ENCODE peak calls at places on chromosome 12, in six cellular contexts. F is Peyer's patch, W is stomach, E is IMR-90, R is heart left ventricle, Q is K562. L is an unnamed sample.

GRCh38 chr12:54558311-54558710 is 8.9 kb downstream of the PDE1B start:
- DNase-seq in E (no peak), W (no peak), Q (no peak), R (no peak), F (no peak), L (no peak)

GRCh38 chr12:6620137-6620884 is 13.1 kb upstream of the CHD4 start:
- DNase-seq in F (no peak), W (no peak), Q (no peak), R (no peak), E (no peak), L (no peak)

GRCh38 chr12:118164798-118165486 is 29.0 kb downstream of the PEBP1 start:
- DNase-seq in W (no peak), F (no peak), R (peak; percentile 31), Q (peak; percentile 14), E (peak; percentile 33), L (no peak)

GRCh38 chr12:71621938-71622337 is 41.7 kb downstream of the ZFC3H1 start:
- DNase-seq in E (no peak), F (no peak), W (no peak), R (no peak), Q (no peak), L (no peak)

GRCh38 chr12:123094349-123095073 is 56.4 kb downstream of the PITPNM2 start:
- DNase-seq in E (peak; percentile 88), W (peak; percentile 34), Q (peak; percentile 50), F (no peak), R (no peak), L (no peak)

GRCh38 chr12:123142948-123143752 is 7.7 kb downstream of the PITPNM2 start:
- DNase-seq in F (peak; percentile 59), R (no peak), Q (peak; percentile 60), W (no peak), E (no peak), L (no peak)

GRCh38 chr12:118650586-118650960 is 274.2 kb downstream of the SUDS3 start:
- DNase-seq in R (no peak), W (no peak), F (no peak), E (no peak), Q (peak; percentile 29), L (no peak)

GRCh38 chr12:65586796-65587195 is 237.5 kb upstream of the HMGA2 start:
- DNase-seq in W (no peak), R (no peak), F (no peak), Q (no peak), E (no peak), L (no peak)

GRCh38 chr12:117863004-117863709 is 105.6 kb downstream of the KSR2 start:
- DNase-seq in R (no peak), W (no peak), Q (no peak), E (no peak), F (no peak), L (no peak)

GRCh38 chr12:90831712-90832111 is 123.3 kb downstream of the CCER1 start:
- DNase-seq in W (no peak), E (no peak), Q (no peak), F (no peak), R (no peak), L (no peak)

GRCh38 chr12:5246196-5246595 is 185.7 kb upstream of the NTF3 start:
- DNase-seq in F (no peak), R (no peak), E (no peak), W (no peak), Q (no peak), L (no peak)

GRCh38 chr12:42023733-42024494 is 120.8 kb downstream of the GXYLT1 start:
- DNase-seq in R (peak; percentile 73), E (peak; percentile 64), F (peak; percentile 78), W (peak; percentile 73), Q (peak; percentile 77), L (no peak)

GRCh38 chr12:106302401-106303201 is at the start of gene TCP11L2:
- DNase-seq in R (peak; percentile 92), W (peak; percentile 91), E (peak; percentile 58), Q (peak; percentile 87), F (peak; percentile 93), L (no peak)
- TF ChIP-seq POLR2A in R (peak; percentile 82), W (no peak), E (peak; percentile 72), Q (no peak), F (peak; percentile 48), L (peak; percentile 35)

GRCh38 chr12:45050331-45050750 is 558 bp downstream of the DBX2 start:
- DNase-seq in Q (no peak), E (no peak), F (no peak), W (no peak), R (no peak), L (no peak)
- TF ChIP-seq CTCF in Q (no peak), E (no peak), F (no peak), W (no peak), R (no peak), L (no peak)

GRCh38 chr12:57500213-57500612 is 12.3 kb downstream of the MARS1 start:
- DNase-seq in W (no peak), E (no peak), Q (no peak), R (no peak), F (no peak), L (no peak)
- TF ChIP-seq POLR2A in W (no peak), E (no peak), Q (no peak), R (no peak), F (no peak), L (no peak)

GRCh38 chr12:1481919-1482318 is 112.5 kb downstream of the FBXL14 start:
- DNase-seq in Q (no peak), W (no peak), E (no peak), F (no peak), R (no peak), L (no peak)

GRCh38 chr12:1481326-1481725 is 113.1 kb downstream of the FBXL14 start:
- DNase-seq in R (no peak), F (no peak), W (no peak), E (no peak), Q (no peak), L (no peak)

GRCh38 chr12:1474059-1474537 is 120.3 kb downstream of the FBXL14 start:
- DNase-seq in F (no peak), Q (no peak), W (no peak), R (no peak), E (peak; percentile 99), L (no peak)

GRCh38 chr12:1474567-1475153 is 119.7 kb downstream of the FBXL14 start:
- DNase-seq in W (no peak), R (no peak), Q (no peak), E (peak; percentile 97), F (no peak), L (no peak)

GRCh38 chr12:1479645-1480044 is 114.7 kb downstream of the FBXL14 start:
- DNase-seq in R (no peak), Q (no peak), F (no peak), W (no peak), E (no peak), L (no peak)
- TF ChIP-seq CTCF in R (no peak), Q (no peak), F (no peak), W (no peak), E (no peak), L (no peak)

DNA sequence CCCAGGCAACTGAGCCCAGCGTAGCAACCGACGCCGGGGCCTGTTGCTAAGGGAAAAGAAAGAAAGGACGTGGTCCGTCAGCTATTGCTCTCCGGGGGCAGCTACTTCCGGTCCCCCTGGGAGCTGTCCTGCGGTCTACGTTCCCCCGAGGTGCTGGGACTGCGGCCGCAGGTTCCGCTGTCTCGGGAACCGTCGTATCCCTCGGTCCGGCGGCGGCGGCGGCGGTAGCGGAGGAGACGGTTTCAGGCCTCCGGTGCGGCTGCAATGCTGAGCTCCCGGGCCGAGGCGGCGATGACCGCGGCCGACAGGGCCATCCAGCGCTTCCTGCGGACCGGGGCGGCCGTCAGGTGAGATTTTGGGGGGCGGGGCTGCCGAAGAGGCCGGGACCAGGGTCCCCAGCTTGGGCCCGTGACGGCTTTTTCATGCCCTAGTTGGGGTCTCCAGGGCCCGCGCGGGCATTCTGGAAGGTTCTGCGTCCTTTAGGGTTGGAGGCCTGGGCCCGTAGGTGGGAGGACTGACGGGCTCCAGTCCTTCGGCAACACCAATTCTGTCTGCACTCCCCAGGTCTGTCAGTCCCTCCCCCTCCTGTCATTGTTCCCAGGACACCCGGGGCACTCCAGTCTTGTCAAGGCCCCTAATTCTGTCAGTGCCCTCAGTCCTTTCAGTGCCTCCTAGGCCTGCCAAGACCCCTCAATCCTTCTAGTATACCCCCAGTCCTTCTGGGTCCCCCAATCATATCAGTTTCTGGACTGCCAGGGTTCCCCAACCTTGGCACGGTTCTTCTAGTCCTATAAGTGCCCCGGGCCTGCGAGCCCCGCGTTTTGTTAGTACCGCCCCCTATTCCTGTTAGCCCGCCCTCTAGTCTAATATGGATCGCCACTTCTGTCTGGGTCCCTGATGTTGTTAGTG is at the start of gene USP30:
- DNase-seq in R (peak; percentile 86), F (peak; percentile 89), W (peak; percentile 88), E (peak; percentile 85), Q (peak; percentile 90), L (no peak)
- TF ChIP-seq POLR2A in R (no peak), F (peak; percentile 53), W (no peak), E (no peak), Q (peak; percentile 64), L (no peak)

GRCh38 chr12:26378721-26379120 is 183.3 kb downstream of the SSPN start:
- DNase-seq in F (no peak), E (no peak), W (no peak), Q (no peak), R (no peak), L (no peak)

GRCh38 chr12:26379777-26380467 is 184.5 kb downstream of the SSPN start:
- DNase-seq in Q (no peak), E (no peak), W (no peak), F (no peak), R (no peak), L (no peak)

GRCh38 chr12:26383041-26383440 is 187.7 kb downstream of the SSPN start:
- DNase-seq in Q (no peak), R (no peak), F (no peak), E (no peak), W (no peak), L (no peak)
- TF ChIP-seq CTCF in Q (no peak), R (no peak), F (no peak), E (no peak), W (no peak), L (no peak)

DNA sequence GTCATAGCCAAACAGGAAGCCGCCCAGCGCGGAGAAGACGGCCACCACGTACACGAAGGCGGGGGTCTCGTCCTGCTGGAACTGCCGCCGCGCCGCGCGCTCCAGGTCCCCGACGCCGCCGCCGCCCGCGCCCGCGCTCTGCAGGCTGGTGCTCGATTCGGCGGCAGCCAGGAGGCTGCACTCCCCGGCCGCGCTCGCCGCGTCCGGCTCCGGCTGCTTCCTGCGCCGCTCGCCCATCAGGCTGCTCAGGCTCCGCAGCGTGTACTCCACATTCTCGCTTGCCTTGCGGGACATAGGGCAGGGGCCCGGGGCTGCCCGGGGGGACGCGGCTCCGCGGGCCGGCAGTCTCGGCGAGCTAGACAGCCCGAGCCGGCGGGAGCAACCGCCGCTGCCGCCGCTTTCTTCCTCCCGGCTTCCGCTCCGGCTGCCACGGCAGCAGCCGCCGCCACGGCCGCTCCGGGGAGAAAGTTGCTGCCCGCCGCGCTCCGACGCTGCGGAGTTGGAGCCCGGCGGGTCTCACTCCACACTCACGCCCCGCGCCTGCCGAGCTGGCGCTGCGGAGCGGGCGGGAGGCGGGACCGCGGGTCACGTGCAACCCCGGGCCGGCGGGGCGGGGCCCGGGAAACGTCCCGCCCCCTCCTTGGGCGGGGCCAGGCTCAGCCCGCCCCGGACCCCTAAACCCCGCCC is at the start of gene SLC2A13:
- DNase-seq in F (peak; percentile 90), R (peak; percentile 82), Q (peak; percentile 83), E (peak; percentile 59), W (peak; percentile 82), L (no peak)
- TF ChIP-seq POLR2A in F (peak; percentile 77), R (peak; percentile 83), Q (peak; percentile 74), E (peak; percentile 55), W (no peak), L (peak; percentile 80)

DNA sequence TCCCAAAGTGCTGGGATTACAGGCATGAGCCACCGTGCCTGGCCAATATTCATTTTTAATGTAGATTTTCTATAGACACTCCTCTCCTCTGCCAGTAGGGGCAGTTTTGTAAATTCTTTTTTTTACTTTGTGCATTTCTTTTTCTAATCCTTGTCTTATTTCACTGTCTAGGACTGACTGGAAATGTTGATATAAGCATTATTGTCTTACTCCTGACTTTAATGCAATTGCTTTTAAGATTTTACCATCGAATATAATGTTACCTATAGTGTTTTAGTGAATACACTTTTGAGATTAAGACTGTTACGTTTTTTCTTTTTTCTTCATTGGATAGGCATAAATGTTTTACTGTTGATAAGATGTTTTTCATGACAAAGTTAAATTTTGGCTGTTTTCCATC is 35.4 kb upstream of the EMP1 start:
- DNase-seq in R (no peak), F (no peak), E (no peak), W (no peak), Q (no peak), L (no peak)
- TF ChIP-seq CTCF in R (peak; percentile 13), F (peak; percentile 14), E (peak; percentile 37), W (no peak), Q (no peak), L (no peak)

L was measured in vagina.